ENCODE peak calls at places on chromosomes 5 and 9, in five cellular contexts. X, B, U, J and H are unnamed samples.

GRCh38 chr5:120624021-120624563 is 160.0 kb downstream of the PRR16 start:
- DNase-seq in X (no peak), U (no peak), B (peak; percentile 29), J (no peak), H (no peak)

GRCh38 chr9:69431777-69432176 is 106.8 kb downstream of the ENTREP1 start:
- DNase-seq in X (no peak), B (no peak), U (no peak), J (no peak), H (no peak)

GRCh38 chr9:5375091-5375490 is 35.4 kb upstream of the RLN1 start:
- DNase-seq in B (no peak), U (no peak), X (no peak), J (no peak), H (no peak)

GRCh38 chr9:14179449-14179848 is 134.5 kb downstream of the NFIB start:
- DNase-seq in X (no peak), J (no peak), B (no peak), U (no peak), H (no peak)

GRCh38 chr9:81092057-81092456 is 597.3 kb downstream of the TLE1 start:
- DNase-seq in U (no peak), J (no peak), X (no peak), B (no peak), H (no peak)

GRCh38 chr5:168988699-168989098 is 312.2 kb downstream of the SLIT3 start:
- DNase-seq in X (no peak), B (no peak), U (no peak), J (no peak), H (no peak)

GRCh38 chr5:19927170-19927569 is 60.8 kb downstream of the CDH18 start:
- DNase-seq in U (no peak), B (no peak), X (no peak), J (no peak), H (no peak)

GRCh38 chr9:63859475-63860215 is 1425.4 kb downstream of the FOXD4L5 start:
- DNase-seq in J (no peak), X (no peak), B (peak; percentile 1), U (no peak), H (peak; percentile 54)

GRCh38 chr5:151016700-151017099 is 3.7 kb upstream of the GPX3 start:
- DNase-seq in U (no peak), B (no peak), X (no peak), J (no peak), H (no peak)

GRCh38 chr5:96408276-96408777 is 24.7 kb downstream of the PCSK1 start:
- DNase-seq in X (no peak), B (peak; percentile 88), J (no peak), U (no peak), H (no peak)

GRCh38 chr5:178196986-178197385 is 7.3 kb upstream of the HNRNPAB start:
- DNase-seq in X (no peak), U (no peak), J (no peak), B (no peak), H (no peak)

GRCh38 chr5:537098-537497 is 12.8 kb upstream of the SLC9A3 start:
- DNase-seq in X (no peak), U (no peak), J (no peak), B (no peak), H (no peak)